ENCODE peak calls at places on chromosomes 11 and 22, in six cellular contexts. A is Peyer's patch, N is HCT116, Z is sigmoid colon, E is ovary, K is H1. S is an unnamed sample.
A peak's percentile ranks its signal among the peaks of the same experiment; 100 is the strongest.

GRCh38 chr11:75259711-75260110 is 19.1 kb downstream of the TPBGL start:
- DNase-seq in A (no peak), N (no peak), Z (peak; percentile 55), E (no peak), K (no peak), S (no peak)

GRCh38 chr22:28179392-28179791 is 260.3 kb upstream of the PITPNB start:
- DNase-seq in A (no peak), N (no peak), Z (no peak), E (no peak), K (no peak), S (no peak)

GRCh38 chr11:120178441-120179070 is 32.3 kb upstream of the OAF start:
- DNase-seq in A (no peak), N (no peak), Z (no peak), E (no peak), K (no peak), S (no peak)

GRCh38 chr22:41589260-41589600 is 410 bp downstream of the PMM1 start:
- DNase-seq in A (peak; percentile 63), N (no peak), Z (peak; percentile 75), E (no peak), K (peak; percentile 59), S (peak; percentile 34)

GRCh38 chr11:33724644-33725035 is 11.6 kb downstream of the CD59 start:
- DNase-seq in A (no peak), N (no peak), Z (peak; percentile 78), E (peak; percentile 31), K (no peak), S (peak; percentile 73)

GRCh38 chr22:19056951-19057401 is 65.2 kb downstream of the DGCR2 start:
- DNase-seq in A (no peak), N (no peak), Z (peak; percentile 57), E (no peak), K (no peak), S (no peak)

GRCh38 chr11:105297463-105297862 is 157.9 kb upstream of the CARD18 start:
- DNase-seq in A (no peak), N (no peak), Z (no peak), E (no peak), K (no peak), S (no peak)

GRCh38 chr11:82864268-82864667 is 36.0 kb downstream of the PRCP start:
- DNase-seq in A (peak; percentile 63), N (peak; percentile 32), Z (peak; percentile 81), E (peak; percentile 9), K (no peak), S (peak; percentile 62)

GRCh38 chr11:124801014-124801413 is 808 bp upstream of the MSANTD2 start:
- DNase-seq in A (no peak), N (no peak), Z (no peak), E (no peak), K (no peak), S (no peak)

GRCh38 chr11:8834379-8834778 is 76.6 kb upstream of the AKIP1 start:
- DNase-seq in A (no peak), N (no peak), Z (no peak), E (no peak), K (no peak), S (no peak)

GRCh38 chr22:39543095-39543494 is 10.5 kb upstream of the RPS19BP1 start:
- DNase-seq in A (no peak), N (no peak), Z (no peak), E (no peak), K (no peak), S (no peak)

DNA sequence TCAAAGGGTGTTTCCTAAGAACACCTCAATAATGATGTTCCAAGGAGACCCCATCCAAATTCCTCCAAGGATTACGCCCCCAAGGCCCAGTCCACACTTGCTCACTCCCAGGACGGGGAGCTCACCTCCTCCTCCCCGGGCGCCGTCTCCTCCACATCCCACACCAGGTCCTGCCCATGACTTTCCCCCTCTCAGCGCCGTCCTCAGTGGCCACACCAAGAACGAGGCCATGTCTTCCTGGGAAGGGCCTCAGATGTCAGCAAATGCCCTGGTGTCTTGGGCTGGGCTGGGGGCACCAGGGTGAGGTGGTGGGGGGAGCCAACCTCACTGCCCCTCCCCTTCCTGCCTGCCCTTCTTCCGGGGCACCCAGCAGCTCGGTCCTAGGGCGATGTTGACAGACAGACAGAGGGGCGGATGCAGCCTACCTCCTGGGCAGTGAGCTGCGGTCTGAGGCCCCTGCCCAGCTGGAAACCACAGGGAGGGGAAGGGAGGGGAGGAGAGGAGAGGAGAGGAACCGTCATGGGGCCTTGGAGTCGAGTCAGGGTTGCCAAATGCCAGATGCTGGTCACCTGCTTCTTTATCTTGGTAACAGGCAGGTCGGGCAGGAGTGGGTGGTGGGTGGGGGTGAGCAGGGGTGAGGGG is at the start of the genes C11orf21 and TSPAN32:
- DNase-seq in A (peak; percentile 48), N (no peak), Z (no peak), E (no peak), K (no peak), S (peak; percentile 30)
- H3K4me3 ChIP-seq in A (peak within 1 kb of the TSS; percentile 29), N (no peak within 1 kb of the TSS), Z (no peak within 1 kb of the TSS), E (no peak within 1 kb of the TSS), K (no peak within 1 kb of the TSS), S (no peak within 1 kb of the TSS)

GRCh38 chr22:35539487-35539886 is 1.1 kb upstream of the RASD2 start:
- DNase-seq in A (no peak), N (no peak), Z (no peak), E (no peak), K (no peak), S (no peak)
- H3K27me3 ChIP-seq in A (no peaks in the 10 kb centered on the region), N (no peaks in the 10 kb centered on the region), Z (peaks cover 3% of the 10 kb centered on the region), E (no peaks in the 10 kb centered on the region), K (peaks cover 31% of the 10 kb centered on the region), S (no peaks in the 10 kb centered on the region)

GRCh38 chr11:68015467-68015866 is 5.3 kb downstream of the ALDH3B1 start:
- DNase-seq in A (no peak), N (no peak), Z (no peak), E (no peak), K (no peak), S (no peak)

GRCh38 chr11:68016161-68016903 is 6.2 kb downstream of the ALDH3B1 start:
- DNase-seq in A (no peak), N (no peak), Z (no peak), E (no peak), K (no peak), S (no peak)

GRCh38 chr11:68013611-68014156 is 3.6 kb downstream of the ALDH3B1 start:
- DNase-seq in A (no peak), N (no peak), Z (no peak), E (no peak), K (no peak), S (no peak)

GRCh38 chr11:68014157-68014965 is 4.2 kb downstream of the ALDH3B1 start:
- DNase-seq in A (peak; percentile 81), N (peak; percentile 64), Z (peak; percentile 86), E (peak; percentile 69), K (no peak), S (no peak)

DNA sequence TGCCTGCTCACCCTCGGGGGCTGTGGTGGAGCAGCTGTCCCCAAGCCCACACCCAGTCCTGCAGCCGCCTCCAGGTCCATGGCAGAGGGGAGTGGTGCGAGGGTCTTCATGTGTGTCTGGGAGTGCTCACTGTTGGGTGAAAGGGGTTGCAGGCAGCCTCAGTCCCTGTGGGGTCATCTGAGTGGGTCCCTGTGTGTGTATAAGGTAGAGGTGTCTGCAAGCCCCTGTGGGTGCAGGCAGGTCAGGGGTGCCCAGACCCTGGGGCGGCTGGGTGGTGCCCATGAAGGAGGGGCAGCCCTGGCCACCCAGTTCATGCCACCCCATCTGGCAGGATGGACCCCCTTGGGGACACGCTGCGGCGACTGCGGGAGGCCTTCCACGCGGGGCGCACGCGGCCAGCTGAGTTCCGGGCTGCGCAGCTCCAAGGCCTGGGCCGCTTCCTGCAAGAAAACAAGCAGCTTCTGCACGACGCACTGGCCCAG is 4.9 kb downstream of the ALDH3B1 start:
- DNase-seq in A (no peak), N (no peak), Z (no peak), E (no peak), K (no peak), S (no peak)
- TF ChIP-seq POLR2A in A (no peak), N (no peak), Z (no peak), E (no peak), K (no peak), S (no peak)

GRCh38 chr11:1877211-1878133 is 14.2 kb downstream of the PRR33 start:
- DNase-seq in A (peak; percentile 57), N (no peak), Z (peak; percentile 80), E (peak; percentile 60), K (no peak), S (no peak)
- H3K4me3 ChIP-seq in A (no peak overlapping the region), N (no peak overlapping the region), Z (no peak overlapping the region), E (no peak overlapping the region), K (no peak overlapping the region), S (no peak overlapping the region)

GRCh38 chr11:107581147-107581546 is 9.8 kb upstream of the ELMOD1 start:
- DNase-seq in A (no peak), N (no peak), Z (no peak), E (no peak), K (no peak), S (no peak)

GRCh38 chr11:107587306-107587979 is 3.5 kb upstream of the ELMOD1 start:
- DNase-seq in A (no peak), N (no peak), Z (no peak), E (no peak), K (no peak), S (no peak)

DNA sequence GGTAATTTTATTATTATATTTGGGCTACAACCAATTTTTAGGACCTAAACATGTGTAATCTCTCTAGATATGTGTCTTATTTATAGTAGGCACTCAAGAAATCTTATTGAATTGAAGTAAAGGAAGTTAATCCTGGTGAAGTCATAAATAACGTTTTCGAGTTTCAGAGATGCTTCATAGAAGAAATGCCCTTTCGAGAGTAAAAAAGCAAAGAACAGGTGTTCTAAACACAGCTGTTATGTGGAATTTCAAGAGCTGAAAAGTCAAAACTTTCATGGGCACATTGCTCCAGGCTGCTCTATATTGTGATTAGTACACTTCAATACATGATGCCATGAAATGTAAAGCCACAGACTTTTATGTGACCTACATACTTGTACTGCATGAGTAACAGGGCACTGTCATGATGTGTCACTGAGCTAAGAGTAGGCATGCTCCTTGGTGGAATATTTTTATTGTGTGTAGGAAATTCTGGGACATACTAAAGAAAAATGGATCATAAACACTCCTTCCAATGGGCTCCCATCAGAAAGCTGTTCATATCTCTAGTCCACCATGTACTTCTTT is 7.2 kb upstream of the ELMOD1 start:
- DNase-seq in A (no peak), N (no peak), Z (no peak), E (no peak), K (no peak), S (no peak)
- H3K27me3 ChIP-seq in A (no peaks in the 10 kb centered on the region), N (no peaks in the 10 kb centered on the region), Z (no peaks in the 10 kb centered on the region), E (no peaks in the 10 kb centered on the region), K (peaks cover 5% of the 10 kb centered on the region), S (no peaks in the 10 kb centered on the region)

DNA sequence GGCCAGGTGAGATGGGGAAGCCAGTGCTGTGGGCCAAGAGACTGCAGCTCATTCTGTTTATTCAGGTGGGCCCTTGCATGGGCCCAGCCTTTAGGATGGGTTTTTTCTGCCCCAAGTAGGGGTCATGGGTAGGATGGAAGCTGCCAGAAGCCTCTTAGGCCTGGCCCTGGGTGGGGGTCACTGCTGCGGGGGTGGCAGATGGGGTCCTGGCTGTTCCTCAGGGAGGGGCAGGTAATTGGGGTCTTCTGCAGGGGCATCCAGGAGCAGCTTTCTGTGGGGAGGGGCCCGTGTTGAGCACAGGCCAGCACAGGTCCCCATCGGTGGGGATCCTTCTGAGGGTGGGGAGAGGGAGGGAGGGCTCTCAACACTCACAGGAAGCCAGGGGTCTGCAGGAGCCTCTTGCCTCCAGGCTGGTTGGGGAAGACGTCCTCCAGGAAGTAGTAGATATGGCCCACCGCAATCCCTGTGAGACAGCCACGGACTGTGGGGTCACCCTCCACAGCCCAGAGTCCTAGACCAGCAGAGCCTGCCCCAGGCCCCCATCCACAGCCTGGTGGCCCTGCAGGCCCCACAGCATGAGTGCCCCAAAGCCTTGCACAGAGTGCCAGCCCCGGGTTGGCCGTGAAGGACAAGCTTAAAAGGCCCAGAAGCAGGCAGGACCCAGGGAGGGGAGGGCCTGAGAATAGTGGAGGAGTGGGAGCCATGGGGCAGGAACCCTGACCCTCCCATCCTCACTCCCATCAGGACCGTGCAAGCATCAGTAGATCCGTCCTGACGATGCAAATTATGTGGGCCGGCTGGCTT is 1.9 kb downstream of the DERL3 start:
- DNase-seq in A (no peak), N (no peak), Z (peak; percentile 62), E (no peak), K (no peak), S (no peak)
- TF ChIP-seq POLR2A in A (no peak), N (no peak), Z (no peak), E (no peak), K (no peak), S (no peak)